ENCODE peak calls at places on chromosomes 6 and 20, in nine cellular contexts. U, X, N, Y, E, Q, D, V and R are unnamed samples.

GRCh38 chr6:108995296-108995695 is 99.3 kb downstream of the SESN1 start:
- DNase-seq in U (no peak), X (no peak), N (no peak), Y (no peak), E (no peak), Q (no peak), D (no peak), V (no peak), R (no peak)

GRCh38 chr6:6565069-6565468 is 23.5 kb upstream of the LY86 start:
- DNase-seq in U (no peak), X (no peak), N (no peak), Y (no peak), E (no peak), Q (no peak), D (no peak), V (no peak), R (no peak)

GRCh38 chr20:23350855-23351838 is 556 bp downstream of the NXT1 start:
- DNase-seq in U (peak), X (no peak), N (peak), Y (no peak), E (peak), Q (peak), D (peak), V (peak), R (peak)

GRCh38 chr6:110484321-110484720 is 7.9 kb upstream of the SLC22A16 start:
- DNase-seq in U (no peak), X (no peak), N (no peak), Y (no peak), E (no peak), Q (no peak), D (no peak), V (no peak), R (no peak)

GRCh38 chr6:34593741-34594140 is 37.6 kb upstream of the SPDEF start:
- DNase-seq in U (no peak), X (no peak), N (no peak), Y (no peak), E (no peak), Q (no peak), D (no peak), V (no peak), R (no peak)

GRCh38 chr6:170393807-170394399 is 87.3 kb downstream of the FAM120B start:
- DNase-seq in U (no peak), X (no peak), N (no peak), Y (no peak), E (no peak), Q (no peak), D (no peak), V (peak), R (no peak)

GRCh38 chr6:127464161-127464880 is 5.1 kb upstream of the KIAA0408 start:
- DNase-seq in U (no peak), X (no peak), N (peak), Y (peak), E (no peak), Q (no peak), D (no peak), V (peak), R (no peak)

GRCh38 chr6:30647802-30648460 is 998 bp downstream of the C6orf136 start:
- DNase-seq in U (no peak), X (no peak), N (no peak), Y (no peak), E (no peak), Q (no peak), D (no peak), V (no peak), R (no peak)

GRCh38 chr20:18527836-18528235 is 20.1 kb downstream of the SEC23B start:
- DNase-seq in U (no peak), X (no peak), N (no peak), Y (no peak), E (no peak), Q (no peak), D (no peak), V (peak), R (no peak)

GRCh38 chr20:53099851-53100250 is 127.7 kb downstream of the TSHZ2 start:
- DNase-seq in U (no peak), X (no peak), N (no peak), Y (no peak), E (no peak), Q (no peak), D (no peak), V (peak), R (no peak)